ENCODE peak calls at places on chromosomes 7 and 10, in nine cellular contexts. One of them, this sample, is unnamed.

GRCh38 chr7:134770676-134771075 is 8.8 kb upstream of the CALD1 start:
- ATAC-seq in naive B cell: no peak
- ATAC-seq in body of pancreas: no peak
- ATAC-seq in activated CD8-positive, alpha-beta T cell treated with anti-CD3 and anti-CD28 coated beads for 36 hours: no peak
- ATAC-seq in naive thymus-derived CD8-positive, alpha-beta T cell: no peak
- ATAC-seq in heart left ventricle: no peak
- ATAC-seq in Panc1: no peak
- ATAC-seq in gastroesophageal sphincter: no peak
- ATAC-seq in omental fat pad: no peak
- ATAC-seq in this sample: peak

GRCh38 chr10:50604823-50605222 is 18.9 kb downstream of the SGMS1 start:
- ATAC-seq in omental fat pad: no peak
- ATAC-seq in Panc1: peak
- ATAC-seq in heart left ventricle: no peak
- ATAC-seq in gastroesophageal sphincter: no peak
- ATAC-seq in body of pancreas: no peak
- ATAC-seq in naive thymus-derived CD8-positive, alpha-beta T cell: no peak
- ATAC-seq in activated CD8-positive, alpha-beta T cell treated with anti-CD3 and anti-CD28 coated beads for 36 hours: no peak
- ATAC-seq in naive B cell: no peak
- ATAC-seq in this sample: no peak

GRCh38 chr10:71378341-71379117 is 18.2 kb upstream of the CDH23 start:
- ATAC-seq in heart left ventricle: no peak
- ATAC-seq in naive thymus-derived CD8-positive, alpha-beta T cell: no peak
- ATAC-seq in Panc1: no peak
- ATAC-seq in omental fat pad: no peak
- ATAC-seq in activated CD8-positive, alpha-beta T cell treated with anti-CD3 and anti-CD28 coated beads for 36 hours: no peak
- ATAC-seq in body of pancreas: no peak
- ATAC-seq in gastroesophageal sphincter: no peak
- ATAC-seq in naive B cell: peak
- ATAC-seq in this sample: peak

GRCh38 chr7:155567646-155568334 is 21.4 kb upstream of the CNPY1 start:
- ATAC-seq in omental fat pad: no peak
- ATAC-seq in naive B cell: no peak
- ATAC-seq in naive thymus-derived CD8-positive, alpha-beta T cell: no peak
- ATAC-seq in heart left ventricle: no peak
- ATAC-seq in activated CD8-positive, alpha-beta T cell treated with anti-CD3 and anti-CD28 coated beads for 36 hours: no peak
- ATAC-seq in Panc1: no peak
- ATAC-seq in body of pancreas: no peak
- ATAC-seq in gastroesophageal sphincter: no peak
- ATAC-seq in this sample: no peak

GRCh38 chr10:87538092-87538795 is 33.6 kb downstream of the MINPP1 start:
- ATAC-seq in heart left ventricle: no peak
- ATAC-seq in Panc1: no peak
- ATAC-seq in gastroesophageal sphincter: no peak
- ATAC-seq in naive B cell: no peak
- ATAC-seq in omental fat pad: peak
- ATAC-seq in naive thymus-derived CD8-positive, alpha-beta T cell: no peak
- ATAC-seq in activated CD8-positive, alpha-beta T cell treated with anti-CD3 and anti-CD28 coated beads for 36 hours: no peak
- ATAC-seq in body of pancreas: no peak
- ATAC-seq in this sample: no peak

GRCh38 chr10:3978174-3978573 is 193.2 kb upstream of the KLF6 start:
- ATAC-seq in gastroesophageal sphincter: no peak
- ATAC-seq in heart left ventricle: no peak
- ATAC-seq in body of pancreas: no peak
- ATAC-seq in naive B cell: no peak
- ATAC-seq in naive thymus-derived CD8-positive, alpha-beta T cell: no peak
- ATAC-seq in activated CD8-positive, alpha-beta T cell treated with anti-CD3 and anti-CD28 coated beads for 36 hours: no peak
- ATAC-seq in Panc1: no peak
- ATAC-seq in omental fat pad: no peak
- ATAC-seq in this sample: no peak

GRCh38 chr10:11112718-11113117 is 95.0 kb downstream of the CELF2 start:
- ATAC-seq in Panc1: no peak
- ATAC-seq in omental fat pad: no peak
- ATAC-seq in naive B cell: no peak
- ATAC-seq in activated CD8-positive, alpha-beta T cell treated with anti-CD3 and anti-CD28 coated beads for 36 hours: no peak
- ATAC-seq in naive thymus-derived CD8-positive, alpha-beta T cell: no peak
- ATAC-seq in gastroesophageal sphincter: no peak
- ATAC-seq in body of pancreas: no peak
- ATAC-seq in heart left ventricle: no peak
- ATAC-seq in this sample: no peak

GRCh38 chr7:131097662-131098376 is 229.9 kb upstream of the MKLN1 start:
- ATAC-seq in body of pancreas: no peak
- ATAC-seq in naive thymus-derived CD8-positive, alpha-beta T cell: no peak
- ATAC-seq in Panc1: no peak
- ATAC-seq in heart left ventricle: no peak
- ATAC-seq in naive B cell: no peak
- ATAC-seq in gastroesophageal sphincter: no peak
- ATAC-seq in omental fat pad: no peak
- ATAC-seq in activated CD8-positive, alpha-beta T cell treated with anti-CD3 and anti-CD28 coated beads for 36 hours: peak
- ATAC-seq in this sample: no peak

GRCh38 chr10:114487815-114488536 is 83.7 kb upstream of the AFAP1L2 start:
- ATAC-seq in gastroesophageal sphincter: no peak
- ATAC-seq in omental fat pad: no peak
- ATAC-seq in Panc1: no peak
- ATAC-seq in body of pancreas: no peak
- ATAC-seq in naive thymus-derived CD8-positive, alpha-beta T cell: no peak
- ATAC-seq in heart left ventricle: no peak
- ATAC-seq in naive B cell: no peak
- ATAC-seq in activated CD8-positive, alpha-beta T cell treated with anti-CD3 and anti-CD28 coated beads for 36 hours: no peak
- ATAC-seq in this sample: no peak

GRCh38 chr10:102827597-102827975 is 9.6 kb downstream of the CYP17A1 start:
- ATAC-seq in Panc1: no peak
- ATAC-seq in activated CD8-positive, alpha-beta T cell treated with anti-CD3 and anti-CD28 coated beads for 36 hours: no peak
- ATAC-seq in heart left ventricle: no peak
- ATAC-seq in naive thymus-derived CD8-positive, alpha-beta T cell: no peak
- ATAC-seq in omental fat pad: no peak
- ATAC-seq in naive B cell: no peak
- ATAC-seq in body of pancreas: no peak
- ATAC-seq in gastroesophageal sphincter: no peak
- ATAC-seq in this sample: no peak

This sample was measured in stimulated activated memory B cell treated with anti-CD40 and anti-IgM and Interleukin-4, amounts not matched to agents 10 μg/mL and 1 μg/mL and 100 μg/mL, for 72 hours.